ENCODE peak calls at places on chromosomes 3 and 15, in six cellular contexts. G is MM.1S; D is CD4-positive, alpha-beta T cell; B is fibroblast of villous mesenchyme; E is mammary epithelial cell; T is GM23338. R is an unnamed sample.

GRCh38 chr3:126419886-126420786 is 25.4 kb downstream of the CFAP100 start:
- DNase-seq in G (no peak), D (no peak), B (no peak), E (no peak), T (peak), R (no peak)

GRCh38 chr3:13148561-13149330 is 75.5 kb upstream of the IQSEC1 start:
- DNase-seq in G (no peak), D (no peak), B (no peak), E (no peak), T (no peak), R (no peak)

GRCh38 chr15:57505949-57506391 is 85.7 kb upstream of the MYZAP start:
- DNase-seq in G (no peak), D (no peak), B (peak), E (peak), T (peak), R (no peak)

GRCh38 chr3:53194218-53195065 is 33.4 kb downstream of the PRKCD start:
- DNase-seq in G (no peak), D (no peak), B (peak), E (no peak), T (peak), R (peak)

GRCh38 chr3:196422976-196423781 is 9.0 kb downstream of the UBXN7 start:
- DNase-seq in G (peak), D (no peak), B (peak), E (peak), T (no peak), R (no peak)

GRCh38 chr15:52040167-52040900 is 21.3 kb downstream of the MAPK6 start:
- DNase-seq in G (peak), D (no peak), B (peak), E (no peak), T (no peak), R (no peak)

GRCh38 chr3:10353661-10354372 is 32.9 kb upstream of the SEC13 start:
- DNase-seq in G (no peak), D (no peak), B (no peak), E (no peak), T (no peak), R (no peak)

GRCh38 chr3:115100172-115100571 is 46.9 kb downstream of the ZBTB20 start:
- DNase-seq in G (no peak), D (peak), B (peak), E (peak), T (peak), R (peak)

GRCh38 chr15:101451192-101451799 is 38.2 kb downstream of the PCSK6 start:
- DNase-seq in G (no peak), D (no peak), B (peak), E (no peak), T (no peak), R (no peak)

GRCh38 chr15:80173022-80173759 is 20.4 kb downstream of the FAH start:
- DNase-seq in G (peak), D (peak), B (peak), E (peak), T (peak), R (peak)

GRCh38 chr15:99104788-99105515 is at the start of gene SYNM:
- DNase-seq in G (peak), D (no peak), B (peak), E (peak), T (peak), R (peak)

GRCh38 chr3:140363801-140364200 is 314.1 kb upstream of the TRIM42 start:
- DNase-seq in G (no peak), D (no peak), B (no peak), E (peak), T (no peak), R (peak)

GRCh38 chr3:117512975-117513374 is 803.4 kb downstream of the TUSC7 start:
- DNase-seq in G (no peak), D (no peak), B (peak), E (no peak), T (no peak), R (no peak)

GRCh38 chr15:40054746-40055575 is 16.0 kb upstream of the SRP14 start:
- DNase-seq in G (peak), D (peak), B (peak), E (peak), T (no peak), R (no peak)

GRCh38 chr3:127524300-127524896 is 66.1 kb downstream of the TPRA1 start:
- DNase-seq in G (no peak), D (no peak), B (no peak), E (no peak), T (peak), R (no peak)

GRCh38 chr3:190320594-190321362 is 1.5 kb downstream of the CLDN1 start:
- DNase-seq in G (no peak), D (no peak), B (no peak), E (no peak), T (no peak), R (no peak)

GRCh38 chr3:72461787-72462186 is 386.5 kb downstream of the SHQ1 start:
- DNase-seq in G (no peak), D (no peak), B (no peak), E (no peak), T (no peak), R (no peak)

GRCh38 chr3:53140575-53141467 is 10.6 kb upstream of the RFT1 start:
- DNase-seq in G (no peak), D (no peak), B (peak), E (peak), T (no peak), R (peak)

GRCh38 chr3:136818851-136819783 is at the start of gene SLC35G2:
- DNase-seq in G (no peak), D (no peak), B (peak), E (peak), T (peak), R (peak)

GRCh38 chr3:30510596-30510995 is 95.8 kb upstream of the TGFBR2 start:
- DNase-seq in G (no peak), D (no peak), B (no peak), E (peak), T (no peak), R (no peak)

GRCh38 chr3:165839296-165840076 is 2.3 kb upstream of the BCHE start:
- DNase-seq in G (no peak), D (no peak), B (no peak), E (no peak), T (peak), R (no peak)

GRCh38 chr15:75694241-75695182 is 18.1 kb downstream of the CSPG4 start:
- DNase-seq in G (no peak), D (no peak), B (peak), E (peak), T (peak), R (peak)

GRCh38 chr3:74883690-74884089 is 269.2 kb upstream of the CNTN3 start:
- DNase-seq in G (peak), D (no peak), B (no peak), E (peak), T (peak), R (peak)

DNA sequence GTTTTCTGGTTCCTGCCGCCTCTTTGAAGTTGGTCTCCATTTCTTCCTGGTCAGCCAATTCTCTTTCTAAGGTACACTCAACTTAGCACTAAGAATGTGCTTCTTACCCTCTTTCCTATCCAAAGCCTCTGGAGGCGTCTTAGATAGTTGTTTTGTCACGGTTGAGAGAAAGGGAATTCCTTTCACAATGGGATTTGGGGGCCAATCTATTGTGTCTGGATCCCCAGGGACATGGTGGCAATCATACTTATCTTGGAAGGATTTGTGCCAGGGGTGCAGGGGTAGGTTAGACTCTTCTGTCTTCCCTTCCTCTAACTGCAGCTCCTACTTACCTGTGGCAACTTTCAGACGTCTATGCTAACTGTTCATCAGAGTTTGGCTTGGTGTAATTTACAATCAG is 287.1 kb downstream of the SOX2 start:
- DNase-seq in G (no peak), D (no peak), B (no peak), E (no peak), T (no peak), R (no peak)
- TF ChIP-seq CTCF in G (no peak), D (no peak), B (no peak), E (no peak), T (no peak), R (no peak)

GRCh38 chr3:28922376-28922775 is 358.5 kb upstream of the RBMS3 start:
- DNase-seq in G (no peak), D (no peak), B (no peak), E (no peak), T (no peak), R (no peak)
- TF ChIP-seq CTCF in G (no peak), D (no peak), B (no peak), E (no peak), T (no peak), R (no peak)

DNA sequence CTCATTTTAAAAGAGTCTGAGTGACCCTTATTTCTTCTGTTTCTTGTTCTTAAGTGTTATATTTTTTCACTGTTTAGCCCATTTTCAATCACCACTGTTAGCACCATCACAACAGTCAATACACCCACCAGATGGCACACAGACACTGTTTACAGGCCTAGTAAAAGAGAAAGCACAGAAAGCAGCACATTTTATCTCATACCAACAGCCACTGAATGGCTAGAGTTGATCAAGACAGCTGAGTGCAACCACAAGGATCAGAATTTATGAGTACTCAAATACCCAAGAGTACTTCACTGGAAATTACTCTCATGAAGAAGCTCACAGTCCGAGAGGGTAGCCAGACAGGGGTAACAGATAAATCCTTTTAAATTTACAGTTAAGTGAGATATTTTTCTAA is 127.0 kb downstream of the TFDP2 start:
- DNase-seq in G (peak), D (no peak), B (peak), E (no peak), T (peak), R (no peak)
- TF ChIP-seq CTCF in G (peak), D (no peak), B (peak), E (no peak), T (peak), R (no peak)

GRCh38 chr15:41809121-41809520 is 18.8 kb upstream of the JMJD7 start:
- DNase-seq in G (no peak), D (no peak), B (no peak), E (no peak), T (no peak), R (no peak)

GRCh38 chr15:41805711-41806110 is 22.2 kb upstream of the JMJD7 start:
- DNase-seq in G (no peak), D (no peak), B (no peak), E (no peak), T (no peak), R (no peak)

GRCh38 chr15:41804920-41805666 is 22.8 kb upstream of the JMJD7 start:
- DNase-seq in G (no peak), D (no peak), B (peak), E (peak), T (no peak), R (peak)

GRCh38 chr15:41804361-41804760 is 23.5 kb upstream of the JMJD7 start:
- DNase-seq in G (no peak), D (no peak), B (peak), E (peak), T (no peak), R (peak)

GRCh38 chr15:41806291-41807181 is 21.4 kb upstream of the JMJD7 start:
- DNase-seq in G (no peak), D (no peak), B (no peak), E (peak), T (peak), R (peak)
- TF ChIP-seq CTCF in G (no peak), D (no peak), B (peak), E (peak), T (peak), R (peak)

GRCh38 chr3:195270350-195271115 is 426 bp downstream of the XXYLT1 start:
- DNase-seq in G (peak), D (no peak), B (peak), E (peak), T (peak), R (peak)

GRCh38 chr3:195271116-195271858 is at the start of gene XXYLT1:
- DNase-seq in G (peak), D (peak), B (peak), E (peak), T (peak), R (peak)

GRCh38 chr3:195271859-195272243 is 892 bp upstream of the XXYLT1 start:
- DNase-seq in G (no peak), D (no peak), B (no peak), E (no peak), T (no peak), R (no peak)

GRCh38 chr3:195270079-195270349 is 945 bp downstream of the XXYLT1 start:
- DNase-seq in G (no peak), D (no peak), B (no peak), E (no peak), T (no peak), R (no peak)

GRCh38 chr3:195274259-195274966 is 3.5 kb upstream of the XXYLT1 start:
- DNase-seq in G (no peak), D (no peak), B (no peak), E (no peak), T (no peak), R (no peak)
- TF ChIP-seq CTCF in G (no peak), D (no peak), B (no peak), E (no peak), T (no peak), R (no peak)

GRCh38 chr3:44068753-44069152 is 172.9 kb upstream of the TOPAZ1 start:
- DNase-seq in G (no peak), D (no peak), B (no peak), E (no peak), T (no peak), R (no peak)

GRCh38 chr3:44066806-44067205 is 174.9 kb upstream of the TOPAZ1 start:
- DNase-seq in G (peak), D (no peak), B (no peak), E (peak), T (no peak), R (peak)

GRCh38 chr3:44067431-44067830 is 174.3 kb upstream of the TOPAZ1 start:
- DNase-seq in G (no peak), D (no peak), B (no peak), E (no peak), T (no peak), R (no peak)

GRCh38 chr3:44065311-44065710 is 176.4 kb upstream of the TOPAZ1 start:
- DNase-seq in G (no peak), D (no peak), B (no peak), E (peak), T (no peak), R (peak)

GRCh38 chr3:44065741-44066140 is 175.9 kb upstream of the TOPAZ1 start:
- DNase-seq in G (no peak), D (no peak), B (no peak), E (no peak), T (peak), R (no peak)
- TF ChIP-seq CTCF in G (peak), D (no peak), B (no peak), E (peak), T (peak), R (no peak)

DNA sequence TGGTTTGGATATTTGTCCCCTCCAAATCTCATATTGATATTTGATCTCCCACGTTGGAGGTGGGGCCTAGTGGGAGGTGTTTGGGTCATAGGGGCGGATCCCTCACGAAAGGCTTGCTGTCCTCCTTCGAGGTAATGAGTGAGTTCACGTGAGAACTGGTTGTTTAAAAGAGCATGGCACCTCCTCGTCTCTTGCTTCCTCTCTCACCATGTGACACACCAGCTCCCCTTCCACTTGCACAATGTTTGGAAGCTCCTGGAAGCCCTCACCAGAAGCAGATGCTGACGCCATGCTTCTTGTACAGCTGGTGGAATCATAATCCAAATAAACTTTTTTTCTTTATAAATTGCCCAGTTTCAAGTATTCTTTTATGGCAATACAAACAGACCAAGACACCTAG is 38.6 kb downstream of the RFTN1 start:
- DNase-seq in G (no peak), D (no peak), B (peak), E (no peak), T (no peak), R (no peak)
- TF ChIP-seq CTCF in G (no peak), D (no peak), B (no peak), E (no peak), T (no peak), R (no peak)